ENCODE peak calls at places on chromosome 4, in five cellular contexts. One of them, this sample, is unnamed.

GRCh38 chr4:574346-575161 is 1.5 kb downstream of the TMEM271 start:
- DNase-seq in iPS DF 19.7: no peak
- DNase-seq in spleen: peak; percentile 58
- DNase-seq in LHCN-M2: no peak
- DNase-seq in adrenal gland: no peak
- DNase-seq in this sample: no peak

GRCh38 chr4:173748353-173748752 is 218.3 kb upstream of the HAND2 start:
- DNase-seq in iPS DF 19.7: no peak
- DNase-seq in spleen: no peak
- DNase-seq in LHCN-M2: no peak
- DNase-seq in adrenal gland: no peak
- DNase-seq in this sample: no peak

GRCh38 chr4:153153339-153153851 is 50.8 kb upstream of the TRIM2 start:
- DNase-seq in iPS DF 19.7: no peak
- DNase-seq in spleen: peak; percentile 87
- DNase-seq in LHCN-M2: no peak
- DNase-seq in adrenal gland: peak; percentile 37
- DNase-seq in this sample: peak; percentile 32

GRCh38 chr4:155908187-155909139 is 5.0 kb downstream of the TDO2 start:
- DNase-seq in iPS DF 19.7: no peak
- DNase-seq in spleen: no peak
- DNase-seq in LHCN-M2: no peak
- DNase-seq in adrenal gland: no peak
- DNase-seq in this sample: no peak

GRCh38 chr4:111323916-111324315 is 701.0 kb upstream of the PITX2 start:
- DNase-seq in iPS DF 19.7: no peak
- DNase-seq in spleen: no peak
- DNase-seq in LHCN-M2: peak; percentile 47
- DNase-seq in adrenal gland: no peak
- DNase-seq in this sample: no peak

GRCh38 chr4:186497043-186497442 is 58.3 kb downstream of the MTNR1A start:
- DNase-seq in iPS DF 19.7: no peak
- DNase-seq in spleen: no peak
- DNase-seq in LHCN-M2: no peak
- DNase-seq in adrenal gland: no peak
- DNase-seq in this sample: no peak

GRCh38 chr4:78014889-78015886 is 41.9 kb upstream of the FRAS1 start:
- DNase-seq in iPS DF 19.7: no peak
- DNase-seq in spleen: no peak
- DNase-seq in LHCN-M2: peak; percentile 49
- DNase-seq in adrenal gland: no peak
- DNase-seq in this sample: no peak

GRCh38 chr4:14375816-14376215 is 626.5 kb upstream of the CPEB2 start:
- DNase-seq in iPS DF 19.7: no peak
- DNase-seq in spleen: no peak
- DNase-seq in LHCN-M2: peak; percentile 65
- DNase-seq in adrenal gland: no peak
- DNase-seq in this sample: peak; percentile 11

GRCh38 chr4:165493359-165493758 is 114.6 kb downstream of the CPE start:
- DNase-seq in iPS DF 19.7: peak; percentile 68
- DNase-seq in spleen: peak; percentile 87
- DNase-seq in LHCN-M2: peak; percentile 53
- DNase-seq in adrenal gland: peak; percentile 70
- DNase-seq in this sample: peak; percentile 68

GRCh38 chr4:37219251-37219650 is 25.3 kb upstream of the NWD2 start:
- DNase-seq in iPS DF 19.7: no peak
- DNase-seq in spleen: no peak
- DNase-seq in LHCN-M2: no peak
- DNase-seq in adrenal gland: no peak
- DNase-seq in this sample: no peak

GRCh38 chr4:74635074-74635473 is 159.2 kb downstream of the BTC start:
- DNase-seq in iPS DF 19.7: no peak
- DNase-seq in spleen: no peak
- DNase-seq in LHCN-M2: no peak
- DNase-seq in adrenal gland: no peak
- DNase-seq in this sample: no peak

GRCh38 chr4:72568959-72569718 is at the start of gene ADAMTS3:
- DNase-seq in iPS DF 19.7: peak; percentile 63
- DNase-seq in spleen: peak; percentile 80
- DNase-seq in LHCN-M2: peak; percentile 11
- DNase-seq in adrenal gland: peak; percentile 66
- DNase-seq in this sample: peak; percentile 22